ENCODE peak calls at places on chromosomes 7 and 10, in seven cellular contexts. One of them, this sample, is unnamed.

GRCh38 chr10:127577376-127577775 is 28.3 kb downstream of the NPS start:
- DNase-seq in heart left ventricle: no peak
- DNase-seq in IMR-90: peak
- DNase-seq in stomach: no peak
- DNase-seq in sigmoid colon: no peak
- DNase-seq in adrenal gland: no peak
- DNase-seq in GM23248: peak
- DNase-seq in this sample: no peak

GRCh38 chr7:133486-133885 is 58.9 kb upstream of the FAM20C start:
- DNase-seq in heart left ventricle: no peak
- DNase-seq in IMR-90: no peak
- DNase-seq in stomach: no peak
- DNase-seq in sigmoid colon: no peak
- DNase-seq in adrenal gland: no peak
- DNase-seq in GM23248: peak
- DNase-seq in this sample: no peak

GRCh38 chr7:150778738-150779301 is 21.3 kb downstream of the TMEM176B start:
- DNase-seq in heart left ventricle: peak
- DNase-seq in IMR-90: peak
- DNase-seq in stomach: peak
- DNase-seq in sigmoid colon: peak
- DNase-seq in adrenal gland: peak
- DNase-seq in GM23248: peak
- DNase-seq in this sample: peak

GRCh38 chr10:27857616-27858015 is 112.0 kb upstream of the MKX start:
- DNase-seq in heart left ventricle: no peak
- DNase-seq in IMR-90: no peak
- DNase-seq in stomach: no peak
- DNase-seq in sigmoid colon: no peak
- DNase-seq in adrenal gland: no peak
- DNase-seq in GM23248: no peak
- DNase-seq in this sample: no peak

GRCh38 chr10:98272690-98273453 is 4.9 kb upstream of the LOXL4 start:
- DNase-seq in heart left ventricle: no peak
- DNase-seq in IMR-90: no peak
- DNase-seq in stomach: no peak
- DNase-seq in sigmoid colon: peak
- DNase-seq in adrenal gland: peak
- DNase-seq in GM23248: no peak
- DNase-seq in this sample: no peak

GRCh38 chr7:99409192-99409572 is 413 bp downstream of the BUD31 start:
- DNase-seq in heart left ventricle: no peak
- DNase-seq in IMR-90: no peak
- DNase-seq in stomach: no peak
- DNase-seq in sigmoid colon: no peak
- DNase-seq in adrenal gland: no peak
- DNase-seq in GM23248: peak
- DNase-seq in this sample: no peak

GRCh38 chr10:111598433-111599059 is 521.7 kb downstream of the ADRA2A start:
- DNase-seq in heart left ventricle: peak
- DNase-seq in IMR-90: peak
- DNase-seq in stomach: peak
- DNase-seq in sigmoid colon: peak
- DNase-seq in adrenal gland: peak
- DNase-seq in GM23248: peak
- DNase-seq in this sample: no peak

GRCh38 chr10:68155615-68156205 is 46.4 kb downstream of the MYPN start:
- DNase-seq in heart left ventricle: no peak
- DNase-seq in IMR-90: peak
- DNase-seq in stomach: no peak
- DNase-seq in sigmoid colon: no peak
- DNase-seq in adrenal gland: no peak
- DNase-seq in GM23248: peak
- DNase-seq in this sample: no peak

GRCh38 chr7:128242661-128243060 is 1.6 kb downstream of the LEP start:
- DNase-seq in heart left ventricle: no peak
- DNase-seq in IMR-90: no peak
- DNase-seq in stomach: no peak
- DNase-seq in sigmoid colon: no peak
- DNase-seq in adrenal gland: no peak
- DNase-seq in GM23248: no peak
- DNase-seq in this sample: no peak

GRCh38 chr10:110361800-110362456 is 57.2 kb upstream of the SMNDC1 start:
- DNase-seq in heart left ventricle: no peak
- DNase-seq in IMR-90: no peak
- DNase-seq in stomach: no peak
- DNase-seq in sigmoid colon: no peak
- DNase-seq in adrenal gland: no peak
- DNase-seq in GM23248: no peak
- DNase-seq in this sample: no peak

GRCh38 chr7:138752568-138753518 is 45.0 kb upstream of the TMEM213 start:
- DNase-seq in heart left ventricle: peak
- DNase-seq in IMR-90: peak
- DNase-seq in stomach: peak
- DNase-seq in sigmoid colon: no peak
- DNase-seq in adrenal gland: peak
- DNase-seq in GM23248: peak
- DNase-seq in this sample: no peak

GRCh38 chr7:157087646-157088045 is 51.1 kb upstream of the UBE3C start:
- DNase-seq in heart left ventricle: no peak
- DNase-seq in IMR-90: no peak
- DNase-seq in stomach: no peak
- DNase-seq in sigmoid colon: no peak
- DNase-seq in adrenal gland: no peak
- DNase-seq in GM23248: no peak
- DNase-seq in this sample: no peak

GRCh38 chr7:47338031-47338430 is 243.9 kb downstream of the TNS3 start:
- DNase-seq in heart left ventricle: no peak
- DNase-seq in IMR-90: peak
- DNase-seq in stomach: no peak
- DNase-seq in sigmoid colon: no peak
- DNase-seq in adrenal gland: no peak
- DNase-seq in GM23248: peak
- DNase-seq in this sample: no peak

GRCh38 chr10:49298990-49299815 is at the start of gene C10orf71:
- DNase-seq in heart left ventricle: peak
- DNase-seq in IMR-90: peak
- DNase-seq in stomach: no peak
- DNase-seq in sigmoid colon: peak
- DNase-seq in adrenal gland: no peak
- DNase-seq in GM23248: no peak
- DNase-seq in this sample: peak

GRCh38 chr10:93873427-93874115 is 20.2 kb upstream of the SLC35G1 start:
- DNase-seq in heart left ventricle: no peak
- DNase-seq in IMR-90: peak
- DNase-seq in stomach: no peak
- DNase-seq in sigmoid colon: no peak
- DNase-seq in adrenal gland: no peak
- DNase-seq in GM23248: peak
- DNase-seq in this sample: no peak

GRCh38 chr10:30557884-30558283 is 71.7 kb downstream of the LYZL2 start:
- DNase-seq in heart left ventricle: no peak
- DNase-seq in IMR-90: peak
- DNase-seq in stomach: no peak
- DNase-seq in sigmoid colon: no peak
- DNase-seq in adrenal gland: peak
- DNase-seq in GM23248: peak
- DNase-seq in this sample: no peak

GRCh38 chr10:88986549-88987242 is 3.9 kb upstream of the FAS start:
- DNase-seq in heart left ventricle: no peak
- DNase-seq in IMR-90: peak
- DNase-seq in stomach: peak
- DNase-seq in sigmoid colon: no peak
- DNase-seq in adrenal gland: peak
- DNase-seq in GM23248: peak
- DNase-seq in this sample: peak

GRCh38 chr7:5287802-5288201 is 5.1 kb downstream of the SLC29A4 start:
- DNase-seq in heart left ventricle: no peak
- DNase-seq in IMR-90: no peak
- DNase-seq in stomach: no peak
- DNase-seq in sigmoid colon: no peak
- DNase-seq in adrenal gland: no peak
- DNase-seq in GM23248: no peak
- DNase-seq in this sample: no peak

GRCh38 chr10:77308084-77308732 is 329.4 kb downstream of the KCNMA1 start:
- DNase-seq in heart left ventricle: no peak
- DNase-seq in IMR-90: no peak
- DNase-seq in stomach: no peak
- DNase-seq in sigmoid colon: no peak
- DNase-seq in adrenal gland: no peak
- DNase-seq in GM23248: no peak
- DNase-seq in this sample: no peak

GRCh38 chr7:158393926-158394625 is 193.5 kb downstream of the PTPRN2 start:
- DNase-seq in heart left ventricle: no peak
- DNase-seq in IMR-90: no peak
- DNase-seq in stomach: no peak
- DNase-seq in sigmoid colon: no peak
- DNase-seq in adrenal gland: no peak
- DNase-seq in GM23248: no peak
- DNase-seq in this sample: peak

GRCh38 chr7:14288701-14289100 is 299.2 kb upstream of the ETV1 start:
- DNase-seq in heart left ventricle: peak
- DNase-seq in IMR-90: no peak
- DNase-seq in stomach: no peak
- DNase-seq in sigmoid colon: no peak
- DNase-seq in adrenal gland: no peak
- DNase-seq in GM23248: no peak
- DNase-seq in this sample: no peak

GRCh38 chr10:27600915-27601314 is 96.8 kb downstream of the RAB18 start:
- DNase-seq in heart left ventricle: no peak
- DNase-seq in IMR-90: no peak
- DNase-seq in stomach: no peak
- DNase-seq in sigmoid colon: no peak
- DNase-seq in adrenal gland: no peak
- DNase-seq in GM23248: no peak
- DNase-seq in this sample: no peak

GRCh38 chr10:122373108-122373507 is 1.4 kb upstream of the PLEKHA1 start:
- DNase-seq in heart left ventricle: no peak
- DNase-seq in IMR-90: no peak
- DNase-seq in stomach: no peak
- DNase-seq in sigmoid colon: no peak
- DNase-seq in adrenal gland: no peak
- DNase-seq in GM23248: no peak
- DNase-seq in this sample: no peak
- H3K27ac ChIP-seq in heart left ventricle: peak
- H3K27ac ChIP-seq in IMR-90: no peak
- H3K27ac ChIP-seq in stomach: peak
- H3K27ac ChIP-seq in sigmoid colon: peak
- H3K27ac ChIP-seq in adrenal gland: peak
- H3K27ac ChIP-seq in GM23248: no peak
- H3K27ac ChIP-seq in this sample: no peak

GRCh38 chr7:90210925-90211324 is 615 bp upstream of the STEAP2 start:
- DNase-seq in heart left ventricle: no peak
- DNase-seq in IMR-90: no peak
- DNase-seq in stomach: no peak
- DNase-seq in sigmoid colon: no peak
- DNase-seq in adrenal gland: peak
- DNase-seq in GM23248: peak
- DNase-seq in this sample: no peak
- H3K4me3 ChIP-seq in heart left ventricle: peak
- H3K4me3 ChIP-seq in IMR-90: peak
- H3K4me3 ChIP-seq in stomach: peak
- H3K4me3 ChIP-seq in sigmoid colon: peak
- H3K4me3 ChIP-seq in adrenal gland: peak
- H3K4me3 ChIP-seq in GM23248: peak
- H3K4me3 ChIP-seq in this sample: peak

GRCh38 chr7:1136841-1137516 is 23.0 kb downstream of the ZFAND2A start:
- DNase-seq in heart left ventricle: no peak
- DNase-seq in IMR-90: no peak
- DNase-seq in stomach: no peak
- DNase-seq in sigmoid colon: peak
- DNase-seq in adrenal gland: no peak
- DNase-seq in GM23248: peak
- DNase-seq in this sample: no peak
- H3K27ac ChIP-seq in heart left ventricle: no peak
- H3K27ac ChIP-seq in IMR-90: no peak
- H3K27ac ChIP-seq in stomach: peak
- H3K27ac ChIP-seq in sigmoid colon: no peak
- H3K27ac ChIP-seq in adrenal gland: no peak
- H3K27ac ChIP-seq in GM23248: no peak
- H3K27ac ChIP-seq in this sample: no peak

DNA sequence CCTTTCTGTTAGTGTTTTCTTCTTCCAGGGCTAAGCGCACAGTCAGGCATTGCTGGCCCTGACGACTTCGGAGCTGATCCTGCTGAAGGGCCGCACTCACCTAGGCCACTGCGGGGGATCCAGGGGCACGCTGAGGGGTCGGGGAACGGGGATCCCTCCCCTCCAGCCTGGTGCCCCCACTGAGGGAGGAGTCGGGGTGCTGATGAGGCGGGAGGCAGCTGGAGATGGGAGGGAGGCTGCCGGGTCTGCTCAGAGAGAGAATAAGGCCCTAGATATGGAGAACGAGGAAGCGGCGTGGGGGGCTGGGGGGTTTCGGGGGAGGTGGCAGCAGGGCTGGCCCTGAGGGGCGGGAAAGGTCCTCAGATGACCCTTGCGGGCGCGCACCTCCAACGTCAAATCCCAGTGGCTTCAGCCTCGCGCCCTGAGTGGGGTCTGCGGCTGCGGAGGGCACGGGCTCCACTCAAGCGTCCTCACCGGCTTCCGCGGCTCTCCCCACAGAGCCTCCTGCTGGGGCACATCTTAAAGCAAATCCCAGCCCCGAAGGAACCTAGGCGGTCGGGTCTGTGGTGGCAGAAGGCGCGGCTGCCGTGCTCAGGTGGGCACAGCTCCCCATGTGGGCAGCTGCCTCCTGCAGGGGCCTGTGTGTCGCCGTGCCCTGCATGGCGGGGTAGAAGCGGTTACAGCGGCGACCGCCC is 30.9 kb downstream of the AGR3 start:
- DNase-seq in heart left ventricle: no peak
- DNase-seq in IMR-90: no peak
- DNase-seq in stomach: no peak
- DNase-seq in sigmoid colon: no peak
- DNase-seq in adrenal gland: no peak
- DNase-seq in GM23248: no peak
- DNase-seq in this sample: no peak
- H3K4me3 ChIP-seq in heart left ventricle: no peak
- H3K4me3 ChIP-seq in IMR-90: no peak
- H3K4me3 ChIP-seq in stomach: no peak
- H3K4me3 ChIP-seq in sigmoid colon: no peak
- H3K4me3 ChIP-seq in adrenal gland: no peak
- H3K4me3 ChIP-seq in GM23248: no peak
- H3K4me3 ChIP-seq in this sample: no peak

This sample was measured in pancreas.